ENCODE peak calls at places on chromosomes 6 and 20, in seven cellular contexts. Z, S, J, K, X, P and L are unnamed samples.

GRCh38 chr6:138372711-138373463 is 4.8 kb upstream of the SMIM28 start:
- DNase-seq in J (no peak), P (no peak), X (no peak), K (no peak), S (no peak), Z (no peak), L (no peak)

GRCh38 chr6:13614126-13614925 is 809 bp upstream of the NOL7 start:
- DNase-seq in Z (no peak), J (peak), P (no peak), X (no peak), S (peak), K (no peak), L (peak)

GRCh38 chr6:37788259-37788658 is 31.3 kb upstream of the ZFAND3 start:
- DNase-seq in K (no peak), Z (no peak), P (no peak), X (no peak), J (no peak), S (no peak), L (no peak)

GRCh38 chr6:3841066-3841454 is 8.1 kb upstream of the FAM50B start:
- DNase-seq in Z (peak), J (no peak), K (no peak), S (no peak), P (no peak), X (no peak), L (no peak)

GRCh38 chr20:23164176-23164601 is 78.1 kb upstream of the CD93 start:
- DNase-seq in K (no peak), X (peak), S (no peak), Z (no peak), J (no peak), P (no peak), L (no peak)

GRCh38 chr6:112835078-112835477 is 487.9 kb downstream of the RFPL4B start:
- DNase-seq in X (no peak), P (no peak), Z (no peak), J (no peak), S (no peak), K (no peak), L (no peak)

GRCh38 chr6:129754750-129755149 is 44.8 kb upstream of the ARHGAP18 start:
- DNase-seq in K (no peak), Z (no peak), P (no peak), J (no peak), S (no peak), X (no peak), L (no peak)

GRCh38 chr20:14481863-14482262 is 144.5 kb upstream of the FLRT3 start:
- DNase-seq in X (no peak), K (no peak), Z (no peak), S (no peak), P (no peak), J (no peak), L (no peak)

GRCh38 chr20:48826883-48827771 is 672 bp downstream of the PREX1 start:
- DNase-seq in J (no peak), S (peak), P (peak), Z (no peak), X (no peak), K (no peak), L (peak)

GRCh38 chr20:2800590-2801458 is at the start of gene CPXM1:
- DNase-seq in P (no peak), Z (peak), S (no peak), K (no peak), J (no peak), X (no peak), L (peak)

GRCh38 chr6:42505377-42505702 is 53.6 kb upstream of the TRERF1 start:
- DNase-seq in S (no peak), Z (peak), K (no peak), P (no peak), J (no peak), X (no peak), L (no peak)

GRCh38 chr6:84182001-84182400 is 45.4 kb downstream of the CEP162 start:
- DNase-seq in S (no peak), X (no peak), P (no peak), Z (no peak), K (no peak), J (no peak), L (no peak)

GRCh38 chr6:159828074-159828473 is 28.0 kb downstream of the PNLDC1 start:
- DNase-seq in P (no peak), X (peak), K (no peak), Z (no peak), J (no peak), S (no peak), L (no peak)

GRCh38 chr6:170287371-170287876 is 3.5 kb downstream of the DLL1 start:
- DNase-seq in X (no peak), S (no peak), P (no peak), K (no peak), J (no peak), Z (peak), L (no peak)